ENCODE peak calls at places on chromosomes 12 and 14, in eight cellular contexts. O, T, I, B, C, Q, S and A are unnamed samples.

GRCh38 chr12:132239392-132239791 is 90.0 kb downstream of the GALNT9 start:
- DNase-seq in S (no peak), C (no peak), I (no peak), O (no peak), B (no peak), Q (no peak), T (no peak), A (no peak)

GRCh38 chr12:6569312-6569711 is 1.2 kb upstream of the NOP2 start:
- DNase-seq in O (no peak), C (no peak), B (no peak), S (peak), Q (no peak), T (no peak), I (no peak), A (no peak)

GRCh38 chr12:23944067-23944466 is 5.4 kb downstream of the SOX5 start:
- DNase-seq in C (no peak), I (no peak), S (no peak), Q (no peak), T (no peak), O (no peak), B (no peak), A (no peak)

GRCh38 chr12:41055875-41056577 is 132.1 kb upstream of the PDZRN4 start:
- DNase-seq in S (no peak), C (peak), O (no peak), T (no peak), B (no peak), I (no peak), Q (no peak), A (no peak)

GRCh38 chr14:55136868-55137785 is 8.1 kb downstream of the LGALS3 start:
- DNase-seq in B (no peak), T (no peak), I (no peak), O (no peak), S (peak), Q (no peak), C (peak), A (no peak)

GRCh38 chr12:112217647-112218046 is 92.3 kb downstream of the TRAFD1 start:
- DNase-seq in C (no peak), I (no peak), B (no peak), O (no peak), Q (no peak), T (no peak), S (no peak), A (no peak)

GRCh38 chr12:84183576-84183975 is 729.0 kb downstream of the SLC6A15 start:
- DNase-seq in O (no peak), I (no peak), B (no peak), Q (no peak), S (no peak), C (no peak), T (no peak), A (no peak)

GRCh38 chr12:73506611-73507010 is 1031.0 kb upstream of the ATXN7L3B start:
- DNase-seq in C (no peak), O (no peak), B (no peak), S (no peak), Q (no peak), T (no peak), I (no peak), A (no peak)

GRCh38 chr14:76977793-76978730 is 50.4 kb downstream of the IRF2BPL start:
- DNase-seq in B (no peak), Q (no peak), I (no peak), T (peak), O (no peak), S (peak), C (no peak), A (no peak)

GRCh38 chr14:44803239-44803905 is 158.4 kb downstream of the KLHL28 start:
- DNase-seq in C (peak), I (peak), O (no peak), B (no peak), T (peak), S (no peak), Q (no peak), A (no peak)

GRCh38 chr14:23067847-23068791 is 10.8 kb upstream of the CDH24 start:
- DNase-seq in T (no peak), S (no peak), B (no peak), C (no peak), Q (no peak), I (no peak), O (no peak), A (no peak)

GRCh38 chr12:127381043-127381668 is 885.8 kb upstream of the TMEM132C start:
- DNase-seq in Q (peak), O (peak), I (peak), S (peak), T (peak), C (no peak), B (no peak), A (no peak)

GRCh38 chr12:103672401-103673119 is 85.5 kb downstream of the STAB2 start:
- DNase-seq in O (no peak), S (no peak), C (no peak), I (no peak), B (no peak), Q (no peak), T (no peak), A (no peak)

GRCh38 chr12:62848418-62848817 is 86.5 kb downstream of the PPM1H start:
- DNase-seq in O (no peak), S (no peak), Q (no peak), I (peak), C (no peak), T (peak), B (no peak), A (no peak)

GRCh38 chr12:57476162-57476992 is 3.3 kb downstream of the ARHGAP9 start:
- DNase-seq in S (no peak), C (no peak), O (peak), Q (peak), B (no peak), T (peak), I (no peak), A (peak)

GRCh38 chr12:102769323-102769916 is 147.6 kb downstream of the PAH start:
- DNase-seq in I (peak), Q (peak), T (peak), O (peak), B (peak), S (peak), C (peak), A (no peak)

GRCh38 chr14:102764220-102764671 is 13.0 kb upstream of the TRAF3 start:
- DNase-seq in S (no peak), T (peak), B (no peak), O (no peak), Q (no peak), I (no peak), C (no peak), A (no peak)

DNA sequence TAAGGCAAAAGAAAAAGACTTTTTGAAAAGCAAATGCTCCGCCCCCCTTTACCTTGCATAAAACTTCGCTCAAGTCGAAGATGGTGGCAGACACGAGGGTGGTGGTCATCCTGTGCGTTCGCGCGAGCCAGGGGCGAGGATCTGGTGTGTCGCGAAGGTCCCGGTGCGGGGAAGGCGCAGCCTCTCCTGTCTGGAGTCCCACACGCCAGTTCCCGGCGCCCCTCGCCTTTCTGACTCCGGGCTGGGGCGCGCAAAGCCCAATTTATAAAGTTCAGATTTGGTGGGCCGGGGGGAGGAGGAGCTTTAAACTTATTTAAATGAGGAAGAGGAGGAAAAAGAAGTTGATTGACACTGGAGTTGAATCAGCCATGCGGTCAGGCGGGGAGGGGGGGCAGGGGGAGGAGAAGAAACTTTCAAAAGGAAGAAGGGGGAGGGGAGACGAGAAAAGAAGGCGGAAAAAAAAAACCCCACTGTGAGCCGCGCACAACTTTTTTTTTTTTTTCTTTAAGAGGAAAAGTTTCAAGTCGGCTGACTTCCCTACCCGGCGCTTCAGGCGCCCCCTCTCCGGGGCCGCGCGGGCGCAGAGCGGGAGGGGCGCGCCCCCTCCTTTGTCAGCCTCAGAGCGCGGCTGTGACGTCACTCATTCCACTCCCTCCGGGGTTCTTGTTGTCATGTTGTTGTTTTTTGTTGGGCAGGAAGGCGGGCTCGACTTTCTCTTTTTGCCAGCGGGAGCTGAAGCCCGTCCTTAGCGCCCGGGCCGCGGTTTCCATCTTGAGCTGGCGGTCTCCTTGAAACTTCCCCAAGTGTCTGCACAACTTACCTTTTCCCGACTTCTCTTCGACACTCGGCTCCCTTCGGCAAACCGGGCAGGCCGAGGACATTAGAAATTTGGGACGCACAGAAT is at the start of gene ZFP36L1:
- DNase-seq in O (peak), B (peak), S (peak), I (peak), Q (peak), T (peak), C (peak), A (no peak)
- TF ChIP-seq CTCF in O (no peak), B (peak), S (no peak), I (no peak), Q (no peak), T (no peak), C (no peak), A (no peak)

GRCh38 chr12:113298861-113299545 is 35.9 kb downstream of the SLC8B1 start:
- DNase-seq in T (no peak), S (peak), O (no peak), I (no peak), B (no peak), Q (no peak), C (no peak), A (no peak)
- TF ChIP-seq CTCF in T (no peak), S (no peak), O (no peak), I (no peak), B (no peak), Q (no peak), C (no peak), A (no peak)

DNA sequence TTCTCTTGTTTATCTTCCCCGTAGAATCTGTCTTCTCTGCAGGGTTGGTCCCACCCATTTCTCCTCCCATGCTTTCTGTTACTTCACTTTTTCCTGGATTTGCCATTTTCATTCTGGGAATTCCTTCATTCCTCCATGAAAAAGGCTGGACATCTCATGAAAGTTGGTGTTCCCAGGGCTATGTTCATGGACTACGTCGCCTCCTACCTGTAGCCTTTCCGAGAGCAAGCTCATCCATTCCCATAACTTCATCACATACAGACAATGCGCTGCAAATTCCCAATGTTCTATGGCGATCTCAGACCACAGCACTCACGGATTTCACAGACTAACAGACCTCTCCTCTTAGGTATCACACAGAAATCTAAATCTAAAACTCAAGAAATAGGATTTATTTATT is 217.1 kb downstream of the EXOC5 start:
- DNase-seq in C (no peak), S (no peak), B (no peak), T (no peak), O (peak), I (no peak), Q (no peak), A (no peak)
- TF ChIP-seq CTCF in C (no peak), S (no peak), B (no peak), T (no peak), O (no peak), I (no peak), Q (no peak), A (no peak)

GRCh38 chr12:105476616-105477015 is 146.1 kb downstream of the C12orf75 start:
- DNase-seq in B (no peak), T (peak), O (no peak), Q (no peak), I (no peak), S (no peak), C (no peak), A (no peak)
- TF ChIP-seq CTCF in B (no peak), T (no peak), O (no peak), Q (no peak), I (no peak), S (no peak), C (no peak), A (no peak)